ENCODE peak calls at places on chromosomes 2 and 18, in seven cellular contexts. One of them, this sample, is unnamed.

GRCh38 chr2:230899287-230899686 is 25.8 kb downstream of the GPR55 start:
- DNase-seq in NAMALWA: no peak
- DNase-seq in left lobe of liver: peak
- DNase-seq in neural crest cell: no peak
- DNase-seq in T follicular helper cell: no peak
- DNase-seq in Panc1: no peak
- DNase-seq in stomach: peak
- DNase-seq in this sample: peak

GRCh38 chr2:217947341-217948316 is 55.2 kb downstream of the TNS1 start:
- DNase-seq in NAMALWA: no peak
- DNase-seq in Panc1: no peak
- DNase-seq in T follicular helper cell: no peak
- DNase-seq in left lobe of liver: peak
- DNase-seq in neural crest cell: no peak
- DNase-seq in stomach: peak
- DNase-seq in this sample: no peak

GRCh38 chr18:5238371-5238758 is 41.3 kb upstream of the AKAIN1 start:
- DNase-seq in neural crest cell: peak
- DNase-seq in Panc1: no peak
- DNase-seq in left lobe of liver: peak
- DNase-seq in T follicular helper cell: no peak
- DNase-seq in stomach: peak
- DNase-seq in NAMALWA: peak
- DNase-seq in this sample: peak

GRCh38 chr2:215540646-215541045 is 104.8 kb upstream of the FN1 start:
- DNase-seq in NAMALWA: no peak
- DNase-seq in neural crest cell: no peak
- DNase-seq in T follicular helper cell: no peak
- DNase-seq in stomach: no peak
- DNase-seq in left lobe of liver: no peak
- DNase-seq in Panc1: no peak
- DNase-seq in this sample: no peak

GRCh38 chr2:152042636-152043615 is 55.9 kb downstream of the CACNB4 start:
- DNase-seq in neural crest cell: no peak
- DNase-seq in T follicular helper cell: no peak
- DNase-seq in left lobe of liver: no peak
- DNase-seq in stomach: no peak
- DNase-seq in Panc1: no peak
- DNase-seq in NAMALWA: no peak
- DNase-seq in this sample: no peak

GRCh38 chr2:170191166-170191872 is 13.4 kb downstream of the MYO3B start:
- DNase-seq in neural crest cell: no peak
- DNase-seq in Panc1: no peak
- DNase-seq in T follicular helper cell: no peak
- DNase-seq in left lobe of liver: no peak
- DNase-seq in stomach: no peak
- DNase-seq in NAMALWA: no peak
- DNase-seq in this sample: no peak

GRCh38 chr2:233819884-233820765 is 34.2 kb downstream of the HJURP start:
- DNase-seq in left lobe of liver: peak
- DNase-seq in stomach: peak
- DNase-seq in T follicular helper cell: no peak
- DNase-seq in NAMALWA: no peak
- DNase-seq in Panc1: no peak
- DNase-seq in neural crest cell: no peak
- DNase-seq in this sample: no peak

GRCh38 chr2:73103018-73103542 is 9.7 kb downstream of the RAB11FIP5 start:
- DNase-seq in T follicular helper cell: no peak
- DNase-seq in stomach: no peak
- DNase-seq in left lobe of liver: no peak
- DNase-seq in neural crest cell: no peak
- DNase-seq in NAMALWA: no peak
- DNase-seq in Panc1: no peak
- DNase-seq in this sample: no peak